ENCODE peak calls at places on chromosomes 3 and 15, in nine cellular contexts. F is esophagus squamous epithelium, L is IMR-90, X is Peyer's patch, W is breast epithelium, O is heart left ventricle, A is body of pancreas, I is transverse colon, V is adrenal gland. K is an unnamed sample. For H3K36me3, the result is how much of the 10 kb centered on the place peaks cover.

GRCh38 chr3:135762188-135762853 is 203.2 kb upstream of the PPP2R3A start:
- DNase-seq in A (no peak), F (no peak), I (no peak), L (no peak), X (no peak), W (no peak), V (no peak), O (no peak), K (no peak)

GRCh38 chr3:53238881-53239280 is 16.9 kb downstream of the TKT start:
- DNase-seq in O (no peak), A (no peak), X (no peak), W (no peak), L (no peak), I (no peak), V (no peak), F (no peak), K (no peak)

GRCh38 chr15:64334530-64334929 is 21.4 kb downstream of the CSNK1G1 start:
- DNase-seq in I (peak), O (no peak), F (no peak), X (peak), A (no peak), W (no peak), L (no peak), V (no peak), K (no peak)

GRCh38 chr15:78207110-78207458 is 27.3 kb downstream of the ACSBG1 start:
- DNase-seq in X (peak), V (no peak), L (no peak), F (no peak), I (no peak), A (peak), W (peak), O (peak), K (no peak)

GRCh38 chr15:100869151-100869999 is 10.3 kb upstream of the ALDH1A3 start:
- DNase-seq in I (no peak), O (no peak), X (no peak), W (no peak), V (no peak), A (no peak), F (no peak), L (no peak), K (peak)

GRCh38 chr3:187211532-187212274 is 14.4 kb downstream of the RTP1 start:
- DNase-seq in W (peak), I (no peak), F (no peak), X (no peak), A (no peak), V (no peak), O (no peak), L (peak), K (no peak)

GRCh38 chr3:7484636-7485035 is 623.7 kb downstream of the GRM7 start:
- DNase-seq in L (no peak), O (no peak), X (no peak), I (no peak), V (no peak), F (no peak), W (no peak), A (no peak), K (no peak)

GRCh38 chr3:16480861-16481569 is 32.5 kb downstream of the RFTN1 start:
- DNase-seq in O (no peak), L (peak), X (no peak), I (no peak), A (no peak), V (no peak), F (no peak), W (no peak), K (no peak)

GRCh38 chr3:71384393-71384792 is 199.1 kb downstream of the FOXP1 start:
- DNase-seq in V (no peak), I (no peak), O (no peak), A (no peak), F (no peak), X (no peak), W (no peak), L (no peak), K (no peak)

GRCh38 chr3:128311441-128311844 is 155.2 kb downstream of the DNAJB8 start:
- DNase-seq in A (peak), F (no peak), L (no peak), X (no peak), O (no peak), V (peak), W (peak), I (no peak), K (no peak)

GRCh38 chr3:191376742-191377141 is 46.4 kb upstream of the UTS2B start:
- DNase-seq in L (peak), O (no peak), A (no peak), I (no peak), V (peak), W (no peak), F (no peak), X (no peak), K (no peak)

GRCh38 chr15:101358895-101359294 is 63.8 kb upstream of the SNRPA1 start:
- DNase-seq in F (no peak), I (no peak), W (peak), L (peak), A (no peak), O (no peak), V (no peak), X (no peak), K (no peak)

GRCh38 chr3:27910456-27910855 is 188.3 kb upstream of the EOMES start:
- DNase-seq in W (no peak), F (no peak), V (no peak), A (no peak), X (no peak), L (no peak), O (no peak), I (no peak), K (no peak)

GRCh38 chr3:192188218-192188835 is 539.0 kb downstream of the FGF12 start:
- DNase-seq in F (no peak), W (no peak), O (no peak), X (peak), L (peak), V (peak), I (peak), A (peak), K (no peak)

GRCh38 chr3:159635047-159635641 is 353.5 kb upstream of the IL12A start:
- DNase-seq in I (no peak), F (no peak), O (no peak), V (no peak), X (no peak), W (no peak), L (peak), A (no peak), K (no peak)

GRCh38 chr15:85394552-85395333 is 14.3 kb downstream of the AKAP13 start:
- DNase-seq in I (no peak), O (no peak), A (no peak), L (no peak), V (no peak), F (no peak), X (no peak), W (no peak), K (no peak)

GRCh38 chr3:148036331-148036881 is 627.2 kb downstream of the ZIC1 start:
- DNase-seq in F (no peak), A (no peak), X (no peak), L (peak), V (no peak), O (no peak), I (no peak), W (no peak), K (no peak)

GRCh38 chr3:106004137-106004600 is 135.4 kb upstream of the CBLB start:
- DNase-seq in O (no peak), L (peak), A (no peak), V (peak), F (no peak), I (no peak), X (no peak), W (no peak), K (no peak)

GRCh38 chr3:22713936-22714335 is 489.2 kb upstream of the UBE2E2 start:
- DNase-seq in L (peak), W (no peak), F (no peak), X (no peak), V (no peak), O (no peak), A (peak), I (no peak), K (no peak)

GRCh38 chr15:37007301-37007700 is 93.0 kb downstream of the MEIS2 start:
- DNase-seq in I (no peak), F (no peak), A (no peak), O (no peak), X (no peak), L (no peak), V (no peak), W (no peak), K (no peak)

GRCh38 chr3:129563332-129563731 is 20.4 kb downstream of the H1-8 start:
- DNase-seq in L (no peak), O (no peak), A (no peak), V (no peak), I (no peak), W (no peak), F (no peak), X (no peak), K (no peak)

GRCh38 chr3:129567176-129567705 is 24.3 kb downstream of the H1-8 start:
- DNase-seq in O (no peak), F (no peak), V (no peak), X (no peak), L (no peak), I (no peak), W (no peak), A (no peak), K (no peak)

GRCh38 chr3:129563850-129564535 is 21.0 kb downstream of the H1-8 start:
- DNase-seq in W (no peak), O (no peak), X (no peak), I (no peak), F (no peak), A (no peak), L (no peak), V (no peak), K (no peak)

GRCh38 chr3:129565902-129566301 is 22.9 kb downstream of the H1-8 start:
- DNase-seq in L (no peak), I (no peak), W (no peak), X (no peak), A (no peak), F (no peak), V (no peak), O (no peak), K (no peak)

GRCh38 chr3:129564981-129565644 is 22.1 kb downstream of the H1-8 start:
- DNase-seq in L (no peak), A (no peak), V (no peak), F (no peak), O (no peak), X (no peak), W (no peak), I (no peak), K (no peak)
- H3K36me3 ChIP-seq in L (under half), A (under half), V (under half), F (half or more), O (under half), X (under half), W (under half), I (under half), K (half or more)

GRCh38 chr15:43105778-43106485 is at the start of gene UBR1:
- DNase-seq in W (peak), I (peak), A (peak), V (peak), L (peak), F (peak), X (peak), O (peak), K (peak)
- TF ChIP-seq POLR2A in W (peak), I (peak), A (peak), V (no peak), L (peak), F (peak), X (no peak), O (no peak), K (peak)

GRCh38 chr3:5149306-5149880 is 27.3 kb downstream of the ARL8B start:
- DNase-seq in X (no peak), I (no peak), A (no peak), W (no peak), O (no peak), V (no peak), L (no peak), F (no peak), K (no peak)
- H3K36me3 ChIP-seq in X (under half), I (under half), A (under half), W (under half), O (under half), V (under half), L (under half), F (under half), K (under half)

GRCh38 chr3:141875374-141875892 is 1.0 kb upstream of the ATP1B3 start:
- DNase-seq in O (peak), V (peak), F (peak), X (peak), I (peak), W (peak), L (peak), A (peak), K (peak)

GRCh38 chr3:141876891-141877561 is 583 bp downstream of the ATP1B3 start:
- DNase-seq in F (no peak), I (peak), O (peak), V (peak), L (peak), X (peak), W (peak), A (peak), K (peak)

GRCh38 chr3:141877911-141878310 is 1.5 kb downstream of the ATP1B3 start:
- DNase-seq in O (no peak), X (no peak), I (no peak), F (no peak), W (no peak), V (no peak), L (peak), A (no peak), K (no peak)

GRCh38 chr3:141875893-141876380 is 506 bp upstream of the ATP1B3 start:
- DNase-seq in I (peak), L (peak), W (no peak), X (peak), O (peak), F (no peak), V (peak), A (peak), K (peak)

GRCh38 chr3:141876381-141876890 is at the start of gene ATP1B3:
- DNase-seq in L (peak), W (peak), A (peak), I (peak), F (peak), V (peak), X (peak), O (peak), K (peak)
- TF ChIP-seq POLR2A in L (peak), W (peak), A (peak), I (peak), F (peak), V (peak), X (peak), O (peak), K (peak)